ENCODE peak calls at places on chromosomes 7 and 10, in six cellular contexts. U is posterior vena cava, X is A172, S is Kasumi-1, T is OCI-LY7, D is hippocampal formation. Y is an unnamed sample.

GRCh38 chr10:133116455-133116854 is 28.7 kb downstream of the ADGRA1 start:
- DNase-seq in U (peak), X (no peak), S (no peak), T (no peak), D (no peak), Y (no peak)

GRCh38 chr10:58152698-58153263 is 114.9 kb downstream of the IPMK start:
- DNase-seq in U (no peak), X (peak), S (peak), T (peak), D (peak), Y (no peak)

GRCh38 chr10:108230478-108231170 is 1066.1 kb upstream of the SORCS1 start:
- DNase-seq in U (no peak), X (peak), S (no peak), T (no peak), D (no peak), Y (no peak)

GRCh38 chr7:90250601-90251303 is 5.8 kb downstream of the CFAP69 start:
- DNase-seq in U (no peak), X (no peak), S (no peak), T (no peak), D (no peak), Y (no peak)

GRCh38 chr7:5417106-5418071 is 6.2 kb downstream of the TNRC18 start:
- DNase-seq in U (no peak), X (no peak), S (no peak), T (no peak), D (no peak), Y (no peak)

GRCh38 chr10:94358480-94358879 is 4.3 kb downstream of the NOC3L start:
- DNase-seq in U (no peak), X (peak), S (no peak), T (no peak), D (no peak), Y (no peak)

GRCh38 chr7:108528183-108528712 is 2.3 kb upstream of the PNPLA8 start:
- DNase-seq in U (no peak), X (no peak), S (no peak), T (no peak), D (no peak), Y (no peak)

GRCh38 chr10:7593068-7593467 is 73.7 kb downstream of the ITIH5 start:
- DNase-seq in U (no peak), X (no peak), S (no peak), T (no peak), D (peak), Y (peak)

GRCh38 chr7:106568680-106569499 is 92.1 kb downstream of the CCDC71L start:
- DNase-seq in U (no peak), X (peak), S (no peak), T (peak), D (no peak), Y (no peak)

Y was measured in tibial artery.